ENCODE peak calls at places on chromosomes 1 and 21, in ten cellular contexts. A is stimulated activated CD4-positive, alpha-beta T cell treated with anti-CD3 and anti-CD28 coated beads, Interleukin-1b, Interleukin-23, amount 100 ng/mL, for 4 hours; X is stimulated activated naive CD8-positive, alpha-beta T cell treated with anti-CD3 and anti-CD28 coated beads, Interleukin-15, amount 100 ng/mL, for 72 hours; D is activated T-cell treated with anti-CD3 and anti-CD28 coated beads for 1 hour; V is GM03348; J is SHP77; C is left ventricle myocardium inferior; Y is EL; K is endothelial cell; G is NCI-H1105 treated with DMSO at 0.1 percent for 48 hours. W is an unnamed sample.

GRCh38 chr1:188062456-188062855 is 1233.7 kb downstream of the PLA2G4A start:
- DNase-seq in A (no peak), X (no peak), D (no peak), V (no peak), J (no peak), C (no peak), Y (peak; percentile 18), K (no peak), G (no peak), W (no peak)

GRCh38 chr1:228030451-228031201 is 23.8 kb downstream of the WNT3A start:
- DNase-seq in A (no peak), X (no peak), D (no peak), V (no peak), J (no peak), C (peak; percentile 6), Y (no peak), K (no peak), G (no peak), W (no peak)

GRCh38 chr1:178376008-178376407 is 120.8 kb downstream of the CLEC20A start:
- DNase-seq in A (no peak), X (no peak), D (no peak), V (no peak), J (no peak), C (no peak), Y (no peak), K (no peak), G (no peak), W (no peak)

GRCh38 chr1:49026230-49026811 is 249.6 kb upstream of the BEND5 start:
- DNase-seq in A (no peak), X (no peak), D (no peak), V (no peak), J (no peak), C (no peak), Y (no peak), K (no peak), G (no peak), W (no peak)

GRCh38 chr1:150021191-150021688 is 10.7 kb upstream of the OTUD7B start:
- DNase-seq in A (no peak), X (no peak), D (no peak), V (no peak), J (no peak), C (no peak), Y (no peak), K (no peak), G (no peak), W (no peak)

GRCh38 chr1:3771108-3772026 is 1.2 kb upstream of the SMIM1 start:
- DNase-seq in A (no peak), X (no peak), D (no peak), V (no peak), J (peak; percentile 30), C (no peak), Y (no peak), K (no peak), G (no peak), W (no peak)

GRCh38 chr1:242839101-242839500 is 314.6 kb upstream of the PLD5 start:
- DNase-seq in A (no peak), X (no peak), D (no peak), V (no peak), J (no peak), C (no peak), Y (no peak), K (no peak), G (no peak), W (no peak)

GRCh38 chr1:36465731-36466369 is 1.7 kb upstream of the MRPS15 start:
- DNase-seq in A (no peak), X (no peak), D (no peak), V (peak; percentile 68), J (no peak), C (no peak), Y (peak; percentile 59), K (no peak), G (no peak), W (no peak)

GRCh38 chr1:100921110-100921706 is 25.3 kb downstream of the SLC30A7 start:
- DNase-seq in A (no peak), X (no peak), D (no peak), V (peak; percentile 46), J (peak; percentile 17), C (no peak), Y (peak; percentile 58), K (no peak), G (peak; percentile 73), W (peak; percentile 53)

GRCh38 chr1:214551052-214551435 is 358 bp downstream of the PTPN14 start:
- DNase-seq in A (no peak), X (peak; percentile 6), D (no peak), V (peak; percentile 75), J (no peak), C (peak; percentile 57), Y (no peak), K (no peak), G (no peak), W (no peak)

GRCh38 chr1:156909671-156910070 is 10.8 kb upstream of the LRRC71 start:
- DNase-seq in A (no peak), X (no peak), D (no peak), V (no peak), J (no peak), C (no peak), Y (no peak), K (no peak), G (no peak), W (no peak)

GRCh38 chr1:219575563-219575962 is 37.3 kb downstream of the ZC3H11B start:
- DNase-seq in A (no peak), X (no peak), D (no peak), V (no peak), J (no peak), C (no peak), Y (no peak), K (no peak), G (no peak), W (no peak)

GRCh38 chr1:50969611-50970507 is at the start of gene CDKN2C:
- DNase-seq in A (peak; percentile 24), X (peak; percentile 54), D (peak; percentile 25), V (peak; percentile 77), J (peak; percentile 79), C (peak; percentile 75), Y (peak; percentile 97), K (peak; percentile 43), G (peak; percentile 97), W (peak; percentile 20)

GRCh38 chr1:173870252-173871075 is 2.3 kb downstream of the ZBTB37 start:
- DNase-seq in A (no peak), X (no peak), D (no peak), V (no peak), J (no peak), C (no peak), Y (no peak), K (no peak), G (no peak), W (peak; percentile 12)

GRCh38 chr1:178648159-178648558 is 76.9 kb upstream of the RALGPS2 start:
- DNase-seq in A (no peak), X (no peak), D (no peak), V (no peak), J (no peak), C (no peak), Y (no peak), K (no peak), G (no peak), W (no peak)

GRCh38 chr1:87119741-87120140 is 205.3 kb downstream of the HS2ST1 start:
- DNase-seq in A (no peak), X (no peak), D (no peak), V (no peak), J (no peak), C (no peak), Y (no peak), K (no peak), G (no peak), W (no peak)

GRCh38 chr21:15065381-15066230 is 806 bp upstream of the NRIP1 start:
- DNase-seq in A (peak; percentile 62), X (peak; percentile 67), D (peak; percentile 54), V (peak; percentile 85), J (no peak), C (peak; percentile 79), Y (peak; percentile 84), K (peak; percentile 51), G (no peak), W (peak; percentile 47)

GRCh38 chr1:42966688-42967609 is 8.3 kb upstream of the SLC2A1 start:
- DNase-seq in A (no peak), X (no peak), D (no peak), V (peak; percentile 90), J (peak; percentile 83), C (no peak), Y (peak; percentile 93), K (no peak), G (peak; percentile 83), W (no peak)

GRCh38 chr1:153800516-153800915 is 25.3 kb downstream of the SLC27A3 start:
- DNase-seq in A (no peak), X (no peak), D (no peak), V (no peak), J (no peak), C (no peak), Y (no peak), K (no peak), G (no peak), W (no peak)

GRCh38 chr1:67978988-67979516 is 71.4 kb downstream of the DIRAS3 start:
- DNase-seq in A (no peak), X (no peak), D (no peak), V (peak; percentile 33), J (no peak), C (no peak), Y (peak; percentile 72), K (no peak), G (no peak), W (no peak)

GRCh38 chr1:230011333-230012092 is 55.5 kb upstream of the GALNT2 start:
- DNase-seq in A (no peak), X (no peak), D (no peak), V (no peak), J (no peak), C (no peak), Y (peak; percentile 1), K (no peak), G (no peak), W (no peak)

GRCh38 chr1:24250224-24250623 is 63.1 kb upstream of the IFNLR1 start:
- DNase-seq in A (no peak), X (no peak), D (no peak), V (no peak), J (no peak), C (no peak), Y (no peak), K (no peak), G (no peak), W (no peak)

GRCh38 chr21:35428489-35428888 is 379.4 kb upstream of the RUNX1 start:
- DNase-seq in A (peak; percentile 20), X (no peak), D (peak; percentile 25), V (peak; percentile 67), J (no peak), C (peak; percentile 32), Y (peak; percentile 4), K (no peak), G (no peak), W (no peak)

GRCh38 chr1:224333309-224333926 is 3.4 kb upstream of the NVL start:
- DNase-seq in A (no peak), X (no peak), D (no peak), V (peak; percentile 68), J (peak; percentile 23), C (no peak), Y (peak; percentile 64), K (peak; percentile 25), G (peak; percentile 69), W (no peak)

GRCh38 chr1:86447198-86447790 is 21.4 kb upstream of the CLCA1 start:
- DNase-seq in A (no peak), X (no peak), D (no peak), V (no peak), J (no peak), C (no peak), Y (no peak), K (no peak), G (no peak), W (no peak)

GRCh38 chr1:62906428-62906886 is 122.5 kb downstream of the ATG4C start:
- DNase-seq in A (no peak), X (no peak), D (no peak), V (peak; percentile 20), J (peak; percentile 5), C (no peak), Y (peak; percentile 13), K (peak; percentile 41), G (peak; percentile 4), W (no peak)

GRCh38 chr1:161486806-161487482 is 18.3 kb upstream of the FCGR2A start:
- DNase-seq in A (no peak), X (peak; percentile 52), D (peak; percentile 19), V (peak; percentile 74), J (peak; percentile 55), C (no peak), Y (peak; percentile 62), K (peak; percentile 53), G (peak; percentile 69), W (no peak)

GRCh38 chr1:55571767-55572166 is 356.6 kb upstream of the USP24 start:
- DNase-seq in A (no peak), X (no peak), D (no peak), V (no peak), J (no peak), C (no peak), Y (peak; percentile 54), K (no peak), G (no peak), W (no peak)

W was measured in T-helper 2 cell.